ENCODE peak calls at places on chromosomes 11 and 22, in four cellular contexts. One of them, this sample, is unnamed.

GRCh38 chr22:38316340-38317236 is 645 bp downstream of the CSNK1E start:
- DNase-seq in activated naive CD4-positive, alpha-beta T cell treated with Interleukin-2 at 50 U/mL for 16 hours: peak; percentile 61
- DNase-seq in cardiac muscle cell: peak; percentile 74
- DNase-seq in NCI-H1436: peak; percentile 20
- DNase-seq in this sample: peak; percentile 34

GRCh38 chr11:85627332-85627997 is at the start of gene DLG2:
- DNase-seq in NCI-H1436: no peak
- DNase-seq in cardiac muscle cell: peak; percentile 41
- DNase-seq in activated naive CD4-positive, alpha-beta T cell treated with Interleukin-2 at 50 U/mL for 16 hours: peak; percentile 5
- DNase-seq in this sample: peak; percentile 63

GRCh38 chr11:35083181-35084061 is 55.5 kb upstream of the CD44 start:
- DNase-seq in cardiac muscle cell: peak; percentile 87
- DNase-seq in activated naive CD4-positive, alpha-beta T cell treated with Interleukin-2 at 50 U/mL for 16 hours: peak; percentile 70
- DNase-seq in NCI-H1436: no peak
- DNase-seq in this sample: peak; percentile 33

GRCh38 chr11:131640320-131640719 is 269.9 kb downstream of the NTM start:
- DNase-seq in NCI-H1436: no peak
- DNase-seq in cardiac muscle cell: no peak
- DNase-seq in activated naive CD4-positive, alpha-beta T cell treated with Interleukin-2 at 50 U/mL for 16 hours: no peak
- DNase-seq in this sample: no peak

GRCh38 chr22:38865201-38866023 is 6.6 kb downstream of the CBX6 start:
- DNase-seq in cardiac muscle cell: no peak
- DNase-seq in activated naive CD4-positive, alpha-beta T cell treated with Interleukin-2 at 50 U/mL for 16 hours: no peak
- DNase-seq in NCI-H1436: no peak
- DNase-seq in this sample: no peak

GRCh38 chr11:113862430-113862829 is 12.9 kb downstream of the USP28 start:
- DNase-seq in activated naive CD4-positive, alpha-beta T cell treated with Interleukin-2 at 50 U/mL for 16 hours: no peak
- DNase-seq in cardiac muscle cell: no peak
- DNase-seq in NCI-H1436: no peak
- DNase-seq in this sample: no peak

GRCh38 chr11:35216962-35217667 is 78.1 kb downstream of the CD44 start:
- DNase-seq in activated naive CD4-positive, alpha-beta T cell treated with Interleukin-2 at 50 U/mL for 16 hours: no peak
- DNase-seq in cardiac muscle cell: no peak
- DNase-seq in NCI-H1436: no peak
- DNase-seq in this sample: no peak

GRCh38 chr11:115672999-115673411 is 168.8 kb upstream of the CADM1 start:
- DNase-seq in cardiac muscle cell: peak; percentile 66
- DNase-seq in NCI-H1436: no peak
- DNase-seq in activated naive CD4-positive, alpha-beta T cell treated with Interleukin-2 at 50 U/mL for 16 hours: no peak
- DNase-seq in this sample: peak; percentile 46

GRCh38 chr11:106540001-106540400 is 462.5 kb downstream of the AASDHPPT start:
- DNase-seq in cardiac muscle cell: no peak
- DNase-seq in NCI-H1436: no peak
- DNase-seq in activated naive CD4-positive, alpha-beta T cell treated with Interleukin-2 at 50 U/mL for 16 hours: no peak
- DNase-seq in this sample: no peak

GRCh38 chr11:87451400-87451799 is 413.7 kb downstream of the TMEM135 start:
- DNase-seq in cardiac muscle cell: no peak
- DNase-seq in NCI-H1436: no peak
- DNase-seq in activated naive CD4-positive, alpha-beta T cell treated with Interleukin-2 at 50 U/mL for 16 hours: no peak
- DNase-seq in this sample: no peak

GRCh38 chr22:24563246-24563645 is 7.4 kb downstream of the SNRPD3 start:
- DNase-seq in cardiac muscle cell: no peak
- DNase-seq in activated naive CD4-positive, alpha-beta T cell treated with Interleukin-2 at 50 U/mL for 16 hours: no peak
- DNase-seq in NCI-H1436: no peak
- DNase-seq in this sample: no peak

GRCh38 chr11:17388609-17389204 is at the start of gene KCNJ11:
- DNase-seq in cardiac muscle cell: no peak
- DNase-seq in NCI-H1436: no peak
- DNase-seq in activated naive CD4-positive, alpha-beta T cell treated with Interleukin-2 at 50 U/mL for 16 hours: no peak
- DNase-seq in this sample: no peak

GRCh38 chr22:48855013-48855412 is 972.7 kb downstream of the BRD1 start:
- DNase-seq in activated naive CD4-positive, alpha-beta T cell treated with Interleukin-2 at 50 U/mL for 16 hours: no peak
- DNase-seq in NCI-H1436: no peak
- DNase-seq in cardiac muscle cell: no peak
- DNase-seq in this sample: no peak

GRCh38 chr11:33544593-33545373 is 155.8 kb downstream of the C11orf91 start:
- DNase-seq in cardiac muscle cell: no peak
- DNase-seq in NCI-H1436: no peak
- DNase-seq in activated naive CD4-positive, alpha-beta T cell treated with Interleukin-2 at 50 U/mL for 16 hours: no peak
- DNase-seq in this sample: no peak

GRCh38 chr11:77131560-77131959 is 3.5 kb downstream of the MYO7A start:
- DNase-seq in activated naive CD4-positive, alpha-beta T cell treated with Interleukin-2 at 50 U/mL for 16 hours: no peak
- DNase-seq in cardiac muscle cell: peak; percentile 31
- DNase-seq in NCI-H1436: no peak
- DNase-seq in this sample: no peak

GRCh38 chr11:107576497-107577086 is 11.1 kb upstream of the ALKBH8 start:
- DNase-seq in cardiac muscle cell: peak; percentile 66
- DNase-seq in NCI-H1436: no peak
- DNase-seq in activated naive CD4-positive, alpha-beta T cell treated with Interleukin-2 at 50 U/mL for 16 hours: peak; percentile 58
- DNase-seq in this sample: peak; percentile 68

GRCh38 chr11:128324051-128324481 is 263.3 kb downstream of the ETS1 start:
- DNase-seq in NCI-H1436: no peak
- DNase-seq in activated naive CD4-positive, alpha-beta T cell treated with Interleukin-2 at 50 U/mL for 16 hours: peak; percentile 57
- DNase-seq in cardiac muscle cell: no peak
- DNase-seq in this sample: no peak